ENCODE peak calls at places on chromosomes 1 and 21, in seven cellular contexts. One of them, this sample, is unnamed.

GRCh38 chr1:220893701-220894024 is 14.4 kb downstream of the HLX start:
- DNase-seq in mammary epithelial cell: no peak
- DNase-seq in GM23338: peak; percentile 26
- DNase-seq in astrocyte: no peak
- DNase-seq in HCT116: no peak
- DNase-seq in PC-3: no peak
- DNase-seq in OCI-LY7: no peak
- DNase-seq in this sample: no peak

GRCh38 chr1:207649865-207650580 is 5.1 kb downstream of the CR1L start:
- DNase-seq in HCT116: no peak
- DNase-seq in OCI-LY7: no peak
- DNase-seq in PC-3: no peak
- DNase-seq in GM23338: no peak
- DNase-seq in astrocyte: no peak
- DNase-seq in mammary epithelial cell: no peak
- DNase-seq in this sample: no peak

GRCh38 chr1:83033682-83034081 is 965.2 kb downstream of the TTLL7 start:
- DNase-seq in PC-3: peak; percentile 79
- DNase-seq in GM23338: no peak
- DNase-seq in OCI-LY7: no peak
- DNase-seq in mammary epithelial cell: peak; percentile 46
- DNase-seq in astrocyte: peak; percentile 4
- DNase-seq in HCT116: no peak
- DNase-seq in this sample: no peak

GRCh38 chr1:31855038-31855845 is 39.4 kb upstream of the SPOCD1 start:
- DNase-seq in PC-3: peak; percentile 56
- DNase-seq in mammary epithelial cell: peak; percentile 10
- DNase-seq in astrocyte: peak; percentile 51
- DNase-seq in GM23338: no peak
- DNase-seq in HCT116: no peak
- DNase-seq in OCI-LY7: no peak
- DNase-seq in this sample: no peak

GRCh38 chr1:7292033-7292681 is 478.9 kb upstream of the VAMP3 start:
- DNase-seq in mammary epithelial cell: no peak
- DNase-seq in PC-3: no peak
- DNase-seq in astrocyte: no peak
- DNase-seq in GM23338: no peak
- DNase-seq in HCT116: no peak
- DNase-seq in OCI-LY7: no peak
- DNase-seq in this sample: no peak

GRCh38 chr1:155974208-155975165 is 3.9 kb downstream of the ARHGEF2 start:
- DNase-seq in astrocyte: no peak
- DNase-seq in GM23338: no peak
- DNase-seq in OCI-LY7: no peak
- DNase-seq in PC-3: no peak
- DNase-seq in mammary epithelial cell: no peak
- DNase-seq in HCT116: no peak
- DNase-seq in this sample: no peak

GRCh38 chr1:59410457-59410856 is 113.6 kb downstream of the FGGY start:
- DNase-seq in mammary epithelial cell: no peak
- DNase-seq in OCI-LY7: no peak
- DNase-seq in GM23338: no peak
- DNase-seq in astrocyte: no peak
- DNase-seq in PC-3: no peak
- DNase-seq in HCT116: no peak
- DNase-seq in this sample: no peak

GRCh38 chr21:42062543-42063022 is 8.5 kb upstream of the UMODL1 start:
- DNase-seq in mammary epithelial cell: no peak
- DNase-seq in GM23338: no peak
- DNase-seq in PC-3: no peak
- DNase-seq in astrocyte: no peak
- DNase-seq in HCT116: no peak
- DNase-seq in OCI-LY7: peak; percentile 91
- DNase-seq in this sample: no peak

GRCh38 chr21:25501448-25501847 is 105.8 kb downstream of the MRPL39 start:
- DNase-seq in astrocyte: no peak
- DNase-seq in PC-3: no peak
- DNase-seq in mammary epithelial cell: no peak
- DNase-seq in OCI-LY7: no peak
- DNase-seq in GM23338: no peak
- DNase-seq in HCT116: no peak
- DNase-seq in this sample: no peak

GRCh38 chr21:43312751-43313169 is 114.2 kb downstream of the SIK1 start:
- DNase-seq in HCT116: no peak
- DNase-seq in GM23338: peak; percentile 53
- DNase-seq in astrocyte: no peak
- DNase-seq in mammary epithelial cell: no peak
- DNase-seq in PC-3: no peak
- DNase-seq in OCI-LY7: peak; percentile 60
- DNase-seq in this sample: no peak

GRCh38 chr1:70409136-70409535 is 1.9 kb upstream of the CTH start:
- DNase-seq in HCT116: no peak
- DNase-seq in OCI-LY7: no peak
- DNase-seq in PC-3: no peak
- DNase-seq in mammary epithelial cell: no peak
- DNase-seq in astrocyte: no peak
- DNase-seq in GM23338: no peak
- DNase-seq in this sample: no peak

GRCh38 chr1:167227934-167228378 is 7.3 kb downstream of the POU2F1 start:
- DNase-seq in astrocyte: no peak
- DNase-seq in mammary epithelial cell: no peak
- DNase-seq in HCT116: no peak
- DNase-seq in GM23338: peak; percentile 67
- DNase-seq in OCI-LY7: no peak
- DNase-seq in PC-3: peak; percentile 19
- DNase-seq in this sample: no peak

GRCh38 chr1:47178020-47178419 is 11.8 kb downstream of the PDZK1IP1 start:
- DNase-seq in PC-3: no peak
- DNase-seq in OCI-LY7: no peak
- DNase-seq in HCT116: no peak
- DNase-seq in astrocyte: no peak
- DNase-seq in GM23338: no peak
- DNase-seq in mammary epithelial cell: no peak
- DNase-seq in this sample: no peak

GRCh38 chr1:47172782-47173181 is 17.1 kb downstream of the PDZK1IP1 start:
- DNase-seq in PC-3: no peak
- DNase-seq in mammary epithelial cell: no peak
- DNase-seq in astrocyte: no peak
- DNase-seq in HCT116: no peak
- DNase-seq in OCI-LY7: no peak
- DNase-seq in GM23338: no peak
- DNase-seq in this sample: no peak

GRCh38 chr1:47174621-47175020 is 15.2 kb downstream of the PDZK1IP1 start:
- DNase-seq in astrocyte: no peak
- DNase-seq in PC-3: no peak
- DNase-seq in mammary epithelial cell: no peak
- DNase-seq in GM23338: no peak
- DNase-seq in OCI-LY7: no peak
- DNase-seq in HCT116: no peak
- DNase-seq in this sample: no peak

GRCh38 chr1:47178665-47179022 is 11.2 kb downstream of the PDZK1IP1 start:
- DNase-seq in mammary epithelial cell: no peak
- DNase-seq in GM23338: no peak
- DNase-seq in astrocyte: no peak
- DNase-seq in HCT116: no peak
- DNase-seq in OCI-LY7: no peak
- DNase-seq in PC-3: no peak
- DNase-seq in this sample: no peak

DNA sequence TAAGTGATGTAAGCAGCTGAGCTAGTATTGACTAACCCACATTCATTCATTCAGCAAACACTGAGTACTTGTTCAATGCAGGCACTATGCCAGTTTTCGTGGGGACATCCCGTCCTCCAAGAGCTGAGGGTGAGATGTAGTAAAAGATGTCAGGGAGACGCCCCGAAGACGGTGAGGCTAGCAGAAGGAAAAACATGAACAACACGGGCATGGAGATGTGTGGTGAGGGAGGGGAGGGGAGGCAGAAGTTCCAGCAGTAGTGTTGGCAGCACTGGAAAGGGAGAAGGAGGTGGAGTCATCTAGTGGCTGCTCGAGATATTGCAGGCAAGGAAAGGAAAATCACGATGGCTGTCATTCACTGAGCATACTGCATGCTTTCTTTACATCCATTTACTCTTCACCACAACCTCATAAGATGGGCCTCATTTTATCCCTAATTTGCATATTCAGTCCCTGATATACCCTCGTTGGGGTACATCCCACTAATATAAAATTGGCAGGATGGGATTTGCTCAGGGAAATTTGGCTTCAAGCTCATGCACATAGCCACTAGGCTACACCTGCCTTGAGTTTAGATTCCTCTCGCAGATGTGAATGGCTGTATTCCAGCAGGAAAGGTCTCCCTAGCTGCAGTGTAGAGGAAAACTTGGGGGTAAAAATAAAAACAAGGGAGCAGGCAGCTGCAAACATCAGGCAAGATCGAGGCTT is 14.5 kb downstream of the PDZK1IP1 start:
- DNase-seq in GM23338: peak; percentile 81
- DNase-seq in PC-3: peak; percentile 78
- DNase-seq in OCI-LY7: peak; percentile 49
- DNase-seq in HCT116: peak; percentile 56
- DNase-seq in astrocyte: peak; percentile 31
- DNase-seq in mammary epithelial cell: peak; percentile 67
- DNase-seq in this sample: peak; percentile 44
- H2AFZ ChIP-seq in GM23338: no peak overlapping the region
- H2AFZ ChIP-seq in PC-3: peak overlapping the region; percentile 74
- H2AFZ ChIP-seq in OCI-LY7: no peak overlapping the region
- H2AFZ ChIP-seq in HCT116: no peak overlapping the region
- H2AFZ ChIP-seq in astrocyte: peak overlapping the region; percentile 39
- H2AFZ ChIP-seq in mammary epithelial cell: no peak overlapping the region
- H2AFZ ChIP-seq in this sample: no peak overlapping the region

DNA sequence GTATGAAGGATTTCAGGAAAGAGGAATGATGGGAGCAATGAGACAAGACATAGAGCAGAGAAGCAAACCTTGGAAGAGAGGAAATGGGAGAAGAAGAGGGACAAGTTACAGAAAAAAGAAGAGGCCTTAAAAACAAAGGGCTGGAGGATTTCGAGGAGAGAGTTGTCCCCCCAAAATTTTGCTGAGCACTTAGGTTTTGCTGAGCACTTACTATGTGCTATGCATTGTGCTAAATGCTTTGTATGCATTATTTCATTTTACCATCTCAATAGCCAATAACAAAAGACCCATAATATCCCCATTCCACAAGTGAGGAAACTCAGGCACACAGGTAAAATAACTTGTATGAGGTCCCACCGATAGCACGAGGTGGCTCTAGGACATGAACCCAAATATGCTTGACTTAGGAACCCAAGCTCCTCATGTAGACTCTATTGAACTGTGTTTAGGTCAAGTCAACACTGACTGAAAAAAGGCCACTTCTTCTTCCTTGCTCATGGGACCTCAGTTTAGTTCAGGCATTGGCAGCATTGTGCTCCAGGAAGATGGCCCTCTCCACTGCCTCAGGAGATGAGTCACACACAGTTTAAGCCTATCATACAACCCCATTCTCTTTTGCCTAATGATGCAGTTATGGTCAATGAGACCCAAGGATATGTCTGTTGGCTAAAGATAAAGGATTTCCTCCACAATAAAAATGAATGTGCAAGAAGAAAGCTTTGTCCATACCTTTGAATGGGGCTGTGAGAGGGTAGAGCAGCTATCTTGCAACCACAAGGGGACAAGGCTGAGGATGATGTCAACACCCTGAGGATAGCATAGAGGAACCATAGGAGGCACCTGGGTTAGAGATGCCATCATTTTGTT is 2.7 kb upstream of the TRIM63 start:
- DNase-seq in astrocyte: no peak
- DNase-seq in HCT116: no peak
- DNase-seq in mammary epithelial cell: no peak
- DNase-seq in GM23338: no peak
- DNase-seq in PC-3: no peak
- DNase-seq in OCI-LY7: no peak
- DNase-seq in this sample: no peak
- H2AFZ ChIP-seq in astrocyte: no peak overlapping the region
- H2AFZ ChIP-seq in HCT116: no peak overlapping the region
- H2AFZ ChIP-seq in mammary epithelial cell: no peak overlapping the region
- H2AFZ ChIP-seq in GM23338: no peak overlapping the region
- H2AFZ ChIP-seq in PC-3: no peak overlapping the region
- H2AFZ ChIP-seq in OCI-LY7: no peak overlapping the region
- H2AFZ ChIP-seq in this sample: no peak overlapping the region

DNA sequence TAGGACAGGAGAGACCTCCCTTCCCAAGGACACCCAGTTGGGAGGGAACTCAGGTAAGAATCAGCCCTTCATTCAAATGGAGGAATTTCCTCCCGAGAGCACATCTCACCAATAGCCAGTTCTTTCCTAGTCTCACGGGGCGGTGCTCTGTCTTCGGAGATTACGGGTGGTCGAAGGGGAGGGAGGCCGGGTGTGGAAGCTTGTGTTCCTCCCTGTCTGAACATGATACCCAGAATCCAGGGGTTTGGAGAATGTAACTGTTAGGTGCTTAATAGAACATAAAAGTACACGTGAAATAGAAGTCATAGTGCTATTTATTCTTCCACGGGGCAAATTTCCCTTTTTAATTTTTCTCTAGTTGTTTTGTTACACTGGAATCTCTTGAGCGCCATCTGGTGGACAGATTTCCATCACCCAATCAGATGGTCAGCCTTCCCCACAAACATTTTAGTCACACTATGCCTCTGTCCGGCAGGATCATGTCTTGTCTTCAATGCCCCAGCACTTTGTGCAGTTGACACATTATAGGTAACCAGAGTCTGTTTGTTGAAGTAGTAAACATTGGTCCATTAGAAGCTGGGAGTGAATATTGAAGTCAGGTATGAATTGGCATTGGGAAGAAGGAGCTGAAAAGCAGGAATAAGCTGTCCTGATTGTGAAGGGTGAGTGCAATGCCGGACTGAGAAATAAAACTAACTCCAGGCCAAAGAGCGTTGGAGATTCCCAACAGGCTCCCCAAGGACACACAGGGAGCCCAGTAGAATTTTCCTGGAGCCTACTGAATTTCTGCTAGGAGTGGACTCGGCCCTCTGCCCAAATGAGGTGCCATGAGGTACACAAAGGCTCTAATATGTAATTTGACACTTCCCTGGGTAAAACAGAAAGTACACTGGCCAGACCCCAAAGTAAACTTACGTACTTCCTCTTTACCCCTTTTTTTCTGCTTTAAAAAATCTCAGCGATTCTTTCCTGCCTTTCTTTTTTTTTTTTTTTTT is 27.6 kb upstream of the ZNF697 start:
- DNase-seq in GM23338: peak; percentile 97
- DNase-seq in astrocyte: peak; percentile 60
- DNase-seq in HCT116: peak; percentile 85
- DNase-seq in OCI-LY7: peak; percentile 75
- DNase-seq in mammary epithelial cell: peak; percentile 78
- DNase-seq in PC-3: peak; percentile 96
- DNase-seq in this sample: peak; percentile 85
- H2AFZ ChIP-seq in GM23338: no peak overlapping the region
- H2AFZ ChIP-seq in astrocyte: peak overlapping the region; percentile 77
- H2AFZ ChIP-seq in HCT116: peak overlapping the region; percentile 92
- H2AFZ ChIP-seq in OCI-LY7: no peak overlapping the region
- H2AFZ ChIP-seq in mammary epithelial cell: peak overlapping the region; percentile 68
- H2AFZ ChIP-seq in PC-3: peak overlapping the region; percentile 82
- H2AFZ ChIP-seq in this sample: peak overlapping the region; percentile 47

DNA sequence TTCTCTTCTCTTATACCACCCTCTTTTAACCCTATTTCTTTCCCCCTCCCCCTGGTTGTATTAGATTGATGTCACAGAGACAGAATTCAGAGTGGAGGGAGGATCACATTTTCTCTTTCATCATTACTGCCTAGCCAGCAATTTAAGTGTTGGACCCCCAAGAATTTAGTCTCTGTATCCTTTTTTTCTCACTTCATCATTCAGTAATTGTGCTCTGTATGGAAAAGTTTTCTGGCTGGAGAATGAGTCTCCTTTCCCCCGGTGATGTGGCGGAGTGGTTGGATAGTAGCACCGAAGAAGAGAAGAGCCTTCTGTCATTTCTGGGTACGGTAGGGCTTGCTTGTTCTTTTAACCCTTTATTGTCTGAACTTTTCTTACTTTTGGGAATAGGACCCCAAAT is 124.8 kb downstream of the CLEC20A start:
- DNase-seq in PC-3: no peak
- DNase-seq in OCI-LY7: no peak
- DNase-seq in GM23338: peak; percentile 39
- DNase-seq in HCT116: no peak
- DNase-seq in astrocyte: no peak
- DNase-seq in mammary epithelial cell: no peak
- DNase-seq in this sample: no peak
- H2AFZ ChIP-seq in PC-3: no peak overlapping the region
- H2AFZ ChIP-seq in OCI-LY7: no peak overlapping the region
- H2AFZ ChIP-seq in GM23338: no peak overlapping the region
- H2AFZ ChIP-seq in HCT116: no peak overlapping the region
- H2AFZ ChIP-seq in astrocyte: no peak overlapping the region
- H2AFZ ChIP-seq in mammary epithelial cell: no peak overlapping the region
- H2AFZ ChIP-seq in this sample: peak overlapping the region; percentile 62

This sample was measured in neuronal stem cell.